ENCODE peak calls at places on chromosomes 16 and 17, in six cellular contexts. E is K562, G is WTC11, N is GM12878, L is HCT116, X is A549. A is an unnamed sample.

GRCh38 chr17:8798176-8799000 is 777 bp downstream of the MFSD6L start:
- DNase-seq in E (no peak), G (no peak), N (no peak), L (no peak), X (no peak), A (no peak)

GRCh38 chr17:33523577-33523981 is 230.5 kb upstream of the ASIC2 start:
- DNase-seq in E (no peak), G (no peak), N (no peak), L (no peak), X (no peak), A (peak)

GRCh38 chr17:58332720-58333395 is 4.3 kb upstream of the TSPOAP1 start:
- DNase-seq in E (no peak), G (peak), N (no peak), L (no peak), X (no peak), A (peak)

GRCh38 chr17:2444382-2444781 is 43.5 kb upstream of the MNT start:
- DNase-seq in E (no peak), G (no peak), N (no peak), L (no peak), X (no peak), A (no peak)

GRCh38 chr17:73718912-73719311 is 74.7 kb upstream of the SDK2 start:
- DNase-seq in E (no peak), G (no peak), N (no peak), L (no peak), X (no peak), A (peak)

GRCh38 chr17:50507871-50508572 is at the start of gene MYCBPAP:
- DNase-seq in E (peak), G (peak), N (peak), L (no peak), X (peak), A (no peak)

GRCh38 chr16:66250686-66251405 is 115.6 kb upstream of the CDH5 start:
- DNase-seq in E (no peak), G (no peak), N (no peak), L (no peak), X (no peak), A (no peak)

GRCh38 chr17:81831563-81831956 is 1.5 kb downstream of the MCRIP1 start:
- DNase-seq in E (no peak), G (no peak), N (no peak), L (no peak), X (no peak), A (no peak)

GRCh38 chr17:35793257-35793656 is 2.2 kb downstream of the MMP28 start:
- DNase-seq in E (no peak), G (no peak), N (no peak), L (no peak), X (no peak), A (no peak)

GRCh38 chr17:63696381-63696961 is 3.5 kb downstream of the LIMD2 start:
- DNase-seq in E (peak), G (peak), N (no peak), L (peak), X (peak), A (peak)

GRCh38 chr17:15917021-15917438 is 27.9 kb upstream of the ADORA2B start:
- DNase-seq in E (no peak), G (peak), N (no peak), L (no peak), X (no peak), A (no peak)

GRCh38 chr17:80195671-80196529 is 24.2 kb downstream of the SGSH start:
- DNase-seq in E (peak), G (peak), N (no peak), L (no peak), X (no peak), A (peak)

GRCh38 chr17:8892338-8892690 is 24.8 kb upstream of the PIK3R6 start:
- DNase-seq in E (no peak), G (no peak), N (peak), L (no peak), X (no peak), A (no peak)

GRCh38 chr17:33637534-33637933 is 344.4 kb upstream of the ASIC2 start:
- DNase-seq in E (no peak), G (no peak), N (no peak), L (no peak), X (no peak), A (no peak)

GRCh38 chr17:73262676-73263642 is 1.3 kb upstream of the CPSF4L start:
- DNase-seq in E (no peak), G (no peak), N (no peak), L (no peak), X (no peak), A (peak)

GRCh38 chr17:42135664-42136653 is 13.4 kb downstream of the HSPB9 start:
- DNase-seq in E (no peak), G (peak), N (no peak), L (peak), X (peak), A (peak)

GRCh38 chr16:71961066-71962039 is 38.8 kb downstream of the PKD1L3 start:
- DNase-seq in E (peak), G (peak), N (peak), L (peak), X (peak), A (peak)

GRCh38 chr16:22665803-22666202 is 148.2 kb upstream of the HS3ST2 start:
- DNase-seq in E (no peak), G (no peak), N (no peak), L (no peak), X (no peak), A (no peak)

GRCh38 chr16:74607967-74608356 is 1.0 kb upstream of the GLG1 start:
- DNase-seq in E (no peak), G (peak), N (no peak), L (no peak), X (no peak), A (no peak)

GRCh38 chr17:6701719-6702118 is 11.4 kb downstream of the SLC13A5 start:
- DNase-seq in E (peak), G (peak), N (no peak), L (peak), X (peak), A (peak)

GRCh38 chr17:76969598-76970172 is 101.5 kb downstream of the MGAT5B start:
- DNase-seq in E (no peak), G (peak), N (no peak), L (no peak), X (no peak), A (no peak)
- TF ChIP-seq MAX in E (no peak), G (no peak), N (no peak), L (peak), X (no peak), A (no peak)

GRCh38 chr17:28173071-28173561 is 130.6 kb downstream of the NLK start:
- DNase-seq in E (peak), G (no peak), N (no peak), L (no peak), X (no peak), A (no peak)
- TF ChIP-seq MAX in E (no peak), G (no peak), N (no peak), L (no peak), X (no peak), A (no peak)

GRCh38 chr16:85754403-85754802 is 3.5 kb upstream of the C16orf74 start:
- DNase-seq in E (no peak), G (no peak), N (no peak), L (no peak), X (no peak), A (peak)
- TF ChIP-seq MAX in E (no peak), G (no peak), N (no peak), L (no peak), X (no peak), A (no peak)

GRCh38 chr16:88651276-88651988 is 579 bp upstream of the CYBA start:
- DNase-seq in E (peak), G (no peak), N (peak), L (peak), X (no peak), A (peak)
- TF ChIP-seq MAX in E (peak), G (no peak), N (no peak), L (no peak), X (no peak), A (no peak)

DNA sequence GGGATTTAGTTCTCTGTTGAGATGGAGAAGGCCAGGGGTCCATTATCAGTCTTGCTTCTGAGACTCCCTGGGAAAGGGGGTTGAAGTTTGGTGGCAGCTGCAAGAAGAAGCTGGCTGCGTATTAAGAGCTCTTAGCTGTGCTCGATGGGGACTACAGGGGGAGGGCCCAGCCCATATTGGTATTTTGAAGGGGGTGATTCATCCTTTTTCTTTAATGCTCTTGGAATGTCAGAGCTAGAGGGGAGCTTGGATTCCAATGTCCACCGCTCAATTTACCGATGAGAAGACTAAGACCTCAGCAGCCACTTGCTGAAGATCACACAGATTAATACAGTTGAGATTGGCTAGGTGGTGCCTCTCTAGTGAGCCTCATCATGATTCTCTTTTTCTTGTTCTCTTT is 5.0 kb downstream of the NOG start:
- DNase-seq in E (no peak), G (no peak), N (no peak), L (no peak), X (no peak), A (no peak)
- TF ChIP-seq MAX in E (no peak), G (no peak), N (no peak), L (no peak), X (no peak), A (no peak)

GRCh38 chr17:78462148-78462547 is 83.7 kb downstream of the PGS1 start:
- DNase-seq in E (no peak), G (no peak), N (no peak), L (no peak), X (no peak), A (no peak)
- TF ChIP-seq MAX in E (no peak), G (no peak), N (no peak), L (no peak), X (no peak), A (no peak)

DNA sequence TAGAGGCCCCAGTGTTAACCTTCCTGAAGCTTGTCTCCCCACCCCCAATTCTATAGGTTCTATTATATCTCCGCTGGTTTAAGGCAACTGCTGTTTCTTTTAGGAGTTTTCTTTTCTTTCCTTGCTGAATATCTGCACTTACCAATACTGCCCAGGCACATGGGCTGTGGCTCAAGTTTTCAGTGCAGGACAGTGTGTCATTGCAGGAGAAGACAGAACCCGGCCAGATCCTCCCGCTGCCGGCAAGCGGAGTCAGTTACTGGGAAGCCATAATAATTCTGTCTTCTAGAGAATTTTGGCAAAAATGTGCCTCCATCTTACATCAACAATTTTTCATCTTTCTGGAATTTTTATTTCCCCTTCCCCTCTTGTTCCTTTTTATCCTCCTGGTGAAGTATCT is 714.5 kb downstream of the WWOX start:
- DNase-seq in E (no peak), G (no peak), N (no peak), L (no peak), X (no peak), A (no peak)
- TF ChIP-seq MAX in E (no peak), G (no peak), N (no peak), L (no peak), X (no peak), A (no peak)

GRCh38 chr17:60534010-60534555 is 8.0 kb upstream of the APPBP2 start:
- DNase-seq in E (no peak), G (no peak), N (no peak), L (no peak), X (no peak), A (no peak)
- TF ChIP-seq MAX in E (no peak), G (no peak), N (no peak), L (no peak), X (no peak), A (no peak)

DNA sequence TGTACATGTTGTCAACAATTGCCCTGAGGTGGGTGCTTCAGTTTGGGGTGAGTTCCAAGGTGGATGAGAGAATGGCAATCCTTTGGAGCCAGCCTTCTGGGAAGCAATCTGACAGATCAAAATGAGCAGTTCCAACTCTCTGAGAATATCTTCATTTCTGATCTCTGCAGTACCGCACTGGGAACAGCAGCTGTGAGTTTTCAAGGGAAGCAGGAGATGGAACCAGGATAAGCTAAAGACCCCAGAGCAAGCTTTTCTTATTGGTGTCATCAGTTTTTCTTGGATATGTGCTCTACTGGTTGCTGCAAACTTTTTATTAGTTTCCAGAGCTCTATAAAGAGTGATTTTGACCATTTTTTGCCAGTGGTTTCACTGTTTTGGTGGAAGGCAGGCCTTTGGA is 94.7 kb downstream of the KCNJ12 start:
- DNase-seq in E (no peak), G (no peak), N (no peak), L (no peak), X (no peak), A (no peak)
- TF ChIP-seq MAX in E (no peak), G (no peak), N (no peak), L (no peak), X (no peak), A (no peak)

DNA sequence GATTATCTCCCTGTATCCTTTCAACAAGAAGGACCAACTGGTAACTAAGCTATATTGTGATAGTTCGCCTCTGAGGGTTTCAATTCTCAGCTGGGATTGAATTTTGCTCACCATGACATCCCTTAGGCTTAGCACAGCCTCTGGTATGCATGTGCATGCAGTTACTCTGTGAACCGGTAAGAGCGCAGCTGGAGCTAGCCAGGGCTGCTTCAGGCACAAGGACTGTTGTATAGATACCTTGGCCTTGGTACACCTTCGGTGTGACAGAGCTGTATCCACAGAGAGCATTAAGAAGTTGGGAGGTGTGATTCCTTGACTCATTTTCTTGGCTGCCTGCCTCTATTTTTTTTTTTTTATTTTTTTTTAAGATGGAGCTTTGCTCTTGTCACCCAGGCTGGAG is 2.3 kb upstream of the NUTF2 start:
- DNase-seq in E (no peak), G (no peak), N (no peak), L (no peak), X (no peak), A (no peak)
- TF ChIP-seq MAX in E (no peak), G (no peak), N (no peak), L (no peak), X (no peak), A (no peak)